ENCODE peak calls at places on chromosomes 5 and 9, in six cellular contexts. G is naive thymus-derived CD4-positive, alpha-beta T cell; R is PC-3; F is IMR-90; B is NT2/D1; Q is left ventricle myocardium inferior. S is an unnamed sample. For H3K9me3, the result is how much of the 10 kb centered on the place peaks cover.

GRCh38 chr5:2752059-2752874 is 790 bp upstream of the IRX2 start:
- DNase-seq in G (no peak), R (peak), F (no peak), B (no peak), Q (no peak), S (no peak)

GRCh38 chr9:98772364-98773155 is 23.8 kb downstream of the ANKS6 start:
- DNase-seq in G (no peak), R (no peak), F (no peak), B (no peak), Q (no peak), S (no peak)

GRCh38 chr5:77180167-77181081 is 30.1 kb upstream of the PDE8B start:
- DNase-seq in G (no peak), R (peak), F (no peak), B (no peak), Q (peak), S (no peak)

GRCh38 chr9:135602789-135603481 is 36.4 kb downstream of the GLT6D1 start:
- DNase-seq in G (no peak), R (peak), F (peak), B (no peak), Q (peak), S (no peak)

GRCh38 chr9:14131353-14132088 is 182.4 kb downstream of the NFIB start:
- DNase-seq in G (no peak), R (no peak), F (no peak), B (no peak), Q (no peak), S (no peak)

GRCh38 chr9:131744171-131744714 is 4.4 kb upstream of the RAPGEF1 start:
- DNase-seq in G (no peak), R (no peak), F (peak), B (no peak), Q (no peak), S (no peak)

GRCh38 chr9:119961774-119962408 is 592.7 kb upstream of the BRINP1 start:
- DNase-seq in G (no peak), R (peak), F (peak), B (peak), Q (peak), S (no peak)

GRCh38 chr9:110472111-110472510 is 107.4 kb downstream of the SVEP1 start:
- DNase-seq in G (no peak), R (no peak), F (no peak), B (no peak), Q (no peak), S (no peak)

GRCh38 chr9:115413766-115414382 is 295.9 kb upstream of the TNC start:
- DNase-seq in G (no peak), R (no peak), F (no peak), B (no peak), Q (no peak), S (no peak)

GRCh38 chr5:14695152-14695551 is 30.6 kb downstream of the OTULIN start:
- DNase-seq in G (no peak), R (no peak), F (no peak), B (no peak), Q (no peak), S (no peak)

GRCh38 chr5:14428302-14429081 is 153.1 kb upstream of the OTULINL start:
- DNase-seq in G (no peak), R (peak), F (peak), B (no peak), Q (no peak), S (no peak)

GRCh38 chr5:32420506-32420905 is 24.0 kb downstream of the ZFR start:
- DNase-seq in G (no peak), R (no peak), F (peak), B (no peak), Q (no peak), S (no peak)

GRCh38 chr9:87122947-87123685 is 175.8 kb upstream of the GAS1 start:
- DNase-seq in G (no peak), R (no peak), F (peak), B (no peak), Q (no peak), S (no peak)

GRCh38 chr5:105032917-105033316 is 1470.3 kb upstream of the NUDT12 start:
- DNase-seq in G (no peak), R (no peak), F (no peak), B (no peak), Q (no peak), S (no peak)

GRCh38 chr5:149521739-149522373 is 29.4 kb downstream of the CSNK1A1 start:
- DNase-seq in G (no peak), R (peak), F (no peak), B (no peak), Q (no peak), S (no peak)

GRCh38 chr5:89123607-89124006 is 240.6 kb upstream of the MEF2C start:
- DNase-seq in G (no peak), R (no peak), F (no peak), B (no peak), Q (no peak), S (no peak)

GRCh38 chr5:113900831-113901230 is 387.3 kb downstream of the YTHDC2 start:
- DNase-seq in G (no peak), R (no peak), F (no peak), B (no peak), Q (no peak), S (no peak)
- H3K9me3 ChIP-seq in G (under half), R (under half), F (under half), B (under half), Q (under half), S (under half)

GRCh38 chr9:81431662-81432061 is 257.7 kb downstream of the TLE1 start:
- DNase-seq in G (no peak), R (peak), F (peak), B (no peak), Q (no peak), S (no peak)

GRCh38 chr9:81427870-81428269 is 261.5 kb downstream of the TLE1 start:
- DNase-seq in G (no peak), R (no peak), F (peak), B (no peak), Q (no peak), S (no peak)

DNA sequence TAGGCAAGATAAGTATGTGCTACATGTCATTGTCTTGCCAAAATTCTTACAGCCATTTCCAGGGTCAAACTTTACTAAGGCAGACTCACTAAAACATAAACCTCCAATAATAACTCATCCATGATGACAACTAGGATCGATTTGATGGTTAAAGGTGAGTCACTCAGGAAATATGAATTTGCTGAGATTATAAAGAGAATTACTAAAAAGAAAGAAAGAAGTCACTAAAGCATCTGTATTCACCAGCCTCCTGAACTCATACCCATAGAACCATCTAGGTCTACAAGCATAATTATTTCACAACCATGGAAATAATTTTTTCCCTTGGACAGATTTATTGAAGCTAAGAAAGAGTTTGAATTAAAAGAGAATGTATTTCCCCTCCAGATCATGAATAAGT is 258.6 kb downstream of the TLE1 start:
- DNase-seq in G (no peak), R (peak), F (peak), B (no peak), Q (no peak), S (no peak)
- H3K9me3 ChIP-seq in G (under half), R (under half), F (under half), B (under half), Q (under half), S (under half)

GRCh38 chr5:27158171-27158570 is 119.8 kb upstream of the CDH9 start:
- DNase-seq in G (no peak), R (no peak), F (no peak), B (no peak), Q (no peak), S (no peak)
- H3K9me3 ChIP-seq in G (under half), R (under half), F (under half), B (under half), Q (half or more), S (under half)

DNA sequence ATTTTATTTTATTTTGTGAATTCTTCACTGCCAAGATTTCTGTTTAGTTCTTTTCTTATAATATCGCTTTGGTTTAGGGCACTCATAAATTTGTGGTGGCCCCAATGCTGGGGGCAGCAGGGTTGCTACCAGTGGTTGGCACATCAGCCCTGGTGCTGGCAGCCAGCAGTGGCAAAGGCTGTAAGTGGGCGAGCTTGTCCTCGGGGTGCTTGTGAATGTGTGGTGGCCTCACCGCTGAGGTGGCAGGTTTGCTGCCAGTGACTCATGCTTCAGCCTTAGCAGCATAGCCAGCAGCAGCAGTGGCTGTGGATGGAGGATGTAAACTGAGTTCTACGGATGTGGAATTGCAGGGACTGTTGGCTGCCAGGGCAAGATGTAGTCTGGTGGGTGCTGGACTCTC is 262.9 kb upstream of the DMAC1 start:
- DNase-seq in G (no peak), R (no peak), F (no peak), B (no peak), Q (no peak), S (no peak)
- H3K9me3 ChIP-seq in G (under half), R (under half), F (under half), B (under half), Q (under half), S (under half)

GRCh38 chr5:8770431-8770830 is 775.4 kb downstream of the SEMA5A start:
- DNase-seq in G (no peak), R (peak), F (no peak), B (no peak), Q (no peak), S (no peak)

GRCh38 chr5:8769631-8770030 is 776.2 kb downstream of the SEMA5A start:
- DNase-seq in G (no peak), R (peak), F (no peak), B (no peak), Q (no peak), S (no peak)

GRCh38 chr5:8773091-8773615 is 772.7 kb downstream of the SEMA5A start:
- DNase-seq in G (no peak), R (no peak), F (no peak), B (no peak), Q (no peak), S (no peak)
- H3K9me3 ChIP-seq in G (under half), R (under half), F (under half), B (under half), Q (under half), S (under half)

DNA sequence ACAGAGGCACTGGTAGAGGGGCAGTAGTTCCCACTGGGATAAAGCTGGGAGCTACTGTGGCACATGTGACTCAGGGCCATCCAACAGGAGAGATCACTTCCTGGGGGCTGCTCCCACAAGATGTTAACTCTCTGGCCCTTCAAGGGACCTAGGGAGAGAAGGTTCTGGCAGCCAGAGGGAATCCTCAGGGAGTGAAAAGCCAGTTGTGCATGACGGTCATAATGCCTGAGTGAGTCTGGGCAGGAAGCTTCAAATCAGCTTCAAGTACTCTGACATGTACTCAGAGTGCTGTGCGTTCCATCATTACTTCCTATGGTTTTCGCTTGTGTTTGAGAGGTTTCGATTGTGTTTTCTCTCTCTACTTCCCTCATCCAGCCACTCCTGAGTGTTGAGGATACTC is 388.5 kb downstream of the GABRG2 start:
- DNase-seq in G (no peak), R (no peak), F (no peak), B (no peak), Q (no peak), S (no peak)
- H3K9me3 ChIP-seq in G (under half), R (under half), F (under half), B (under half), Q (under half), S (under half)

S was measured in T-helper 17 cell.